ENCODE peak calls at places on chromosomes 16 and 17, in ten cellular contexts. W is foreskin fibroblast, H is GM23338, C is suprapubic skin, L is AG09309, D is breast epithelium, X is uterus, G is mucosa of descending colon, Y is RWPE1, V is AG04450. E is an unnamed sample.

GRCh38 chr16:16059895-16060590 is 110.6 kb downstream of the ABCC1 start:
- DNase-seq in W (no peak), H (no peak), C (no peak), L (no peak), D (no peak), X (no peak), G (no peak), Y (no peak), V (no peak), E (no peak)

GRCh38 chr16:69344171-69344570 is 4.6 kb downstream of the NIP7 start:
- DNase-seq in W (no peak), H (no peak), C (no peak), L (no peak), D (no peak), X (no peak), G (no peak), Y (no peak), V (no peak), E (no peak)

GRCh38 chr17:51120357-51120738 is 320 bp downstream of the SPAG9 start:
- DNase-seq in W (no peak), H (no peak), C (no peak), L (no peak), D (no peak), X (no peak), G (no peak), Y (peak), V (no peak), E (peak)

GRCh38 chr16:2529061-2529931 is 1.9 kb downstream of the CEMP1 start:
- DNase-seq in W (no peak), H (peak), C (no peak), L (no peak), D (no peak), X (no peak), G (peak), Y (no peak), V (no peak), E (no peak)

GRCh38 chr17:57121308-57122042 is 36.4 kb downstream of the AKAP1 start:
- DNase-seq in W (peak), H (peak), C (no peak), L (no peak), D (no peak), X (no peak), G (no peak), Y (peak), V (no peak), E (no peak)

GRCh38 chr17:3873862-3874261 is 19.0 kb downstream of the CAMKK1 start:
- DNase-seq in W (no peak), H (no peak), C (no peak), L (no peak), D (no peak), X (no peak), G (no peak), Y (no peak), V (no peak), E (no peak)

GRCh38 chr16:20348365-20349185 is 3.9 kb downstream of the UMOD start:
- DNase-seq in W (no peak), H (peak), C (no peak), L (no peak), D (no peak), X (no peak), G (peak), Y (no peak), V (no peak), E (no peak)

GRCh38 chr17:71084219-71084618 is 914.9 kb downstream of the KCNJ2 start:
- DNase-seq in W (no peak), H (peak), C (no peak), L (no peak), D (no peak), X (no peak), G (no peak), Y (peak), V (no peak), E (no peak)

GRCh38 chr17:10737168-10737622 is 7.4 kb upstream of the TMEM220 start:
- DNase-seq in W (peak), H (peak), C (peak), L (no peak), D (peak), X (peak), G (peak), Y (peak), V (peak), E (no peak)

GRCh38 chr16:66150691-66151090 is 215.8 kb upstream of the CDH5 start:
- DNase-seq in W (no peak), H (no peak), C (no peak), L (no peak), D (no peak), X (peak), G (no peak), Y (no peak), V (no peak), E (no peak)

GRCh38 chr17:2054740-2055493 is at the start of gene HIC1:
- DNase-seq in W (peak), H (peak), C (peak), L (no peak), D (peak), X (peak), G (peak), Y (peak), V (no peak), E (no peak)

GRCh38 chr17:81523139-81524062 is 4.8 kb upstream of the FSCN2 start:
- DNase-seq in W (peak), H (peak), C (no peak), L (peak), D (no peak), X (no peak), G (no peak), Y (peak), V (no peak), E (no peak)

GRCh38 chr16:67339453-67339852 is 12.8 kb downstream of the LRRC36 start:
- DNase-seq in W (peak), H (peak), C (no peak), L (no peak), D (no peak), X (no peak), G (no peak), Y (no peak), V (peak), E (no peak)

GRCh38 chr17:80646328-80646727 is 101.7 kb downstream of the RPTOR start:
- DNase-seq in W (no peak), H (no peak), C (no peak), L (no peak), D (no peak), X (no peak), G (no peak), Y (no peak), V (no peak), E (no peak)

GRCh38 chr16:31471875-31472558 is at the start of gene TGFB1I1:
- DNase-seq in W (peak), H (peak), C (peak), L (no peak), D (peak), X (peak), G (peak), Y (peak), V (peak), E (no peak)

GRCh38 chr17:2975469-2975958 is 87.9 kb downstream of the OR1D5 start:
- DNase-seq in W (no peak), H (no peak), C (no peak), L (no peak), D (peak), X (no peak), G (no peak), Y (peak), V (no peak), E (no peak)

GRCh38 chr16:4693956-4694663 is 748 bp downstream of the NUDT16L1 start:
- DNase-seq in W (peak), H (peak), C (peak), L (peak), D (no peak), X (peak), G (peak), Y (peak), V (peak), E (no peak)

GRCh38 chr17:46125831-46126230 is 67.4 kb downstream of the KANSL1 start:
- DNase-seq in W (no peak), H (no peak), C (no peak), L (no peak), D (no peak), X (no peak), G (no peak), Y (no peak), V (no peak), E (no peak)

GRCh38 chr16:29811896-29812665 is at the start of gene PRRT2:
- DNase-seq in W (no peak), H (peak), C (peak), L (no peak), D (no peak), X (peak), G (peak), Y (no peak), V (no peak), E (no peak)

GRCh38 chr17:43905985-43906852 is 1.1 kb downstream of the MPP2 start:
- DNase-seq in W (peak), H (peak), C (peak), L (no peak), D (peak), X (peak), G (peak), Y (no peak), V (no peak), E (no peak)

GRCh38 chr17:79220715-79221291 is 146.2 kb downstream of the ENGASE start:
- DNase-seq in W (no peak), H (peak), C (no peak), L (no peak), D (no peak), X (no peak), G (peak), Y (no peak), V (no peak), E (no peak)

GRCh38 chr17:77440571-77440981 is 299.8 kb downstream of the SEC14L1 start:
- DNase-seq in W (no peak), H (no peak), C (no peak), L (no peak), D (no peak), X (no peak), G (no peak), Y (no peak), V (no peak), E (no peak)

GRCh38 chr16:66250686-66251405 is 115.6 kb upstream of the CDH5 start:
- DNase-seq in W (peak), H (peak), C (peak), L (no peak), D (peak), X (peak), G (peak), Y (no peak), V (no peak), E (no peak)

GRCh38 chr16:82133798-82134197 is 36.2 kb downstream of the MPHOSPH6 start:
- DNase-seq in W (no peak), H (no peak), C (no peak), L (no peak), D (no peak), X (no peak), G (no peak), Y (no peak), V (no peak), E (no peak)

GRCh38 chr16:586645-587590 is 2.9 kb upstream of the RAB40C start:
- DNase-seq in W (no peak), H (no peak), C (no peak), L (no peak), D (no peak), X (no peak), G (peak), Y (no peak), V (no peak), E (no peak)

GRCh38 chr16:46629331-46629843 is 8.2 kb upstream of the SHCBP1 start:
- DNase-seq in W (peak), H (peak), C (no peak), L (peak), D (no peak), X (no peak), G (no peak), Y (peak), V (no peak), E (no peak)

GRCh38 chr17:76539631-76540271 is at the start of gene PRCD:
- DNase-seq in W (no peak), H (peak), C (no peak), L (no peak), D (no peak), X (no peak), G (peak), Y (no peak), V (no peak), E (peak)

DNA sequence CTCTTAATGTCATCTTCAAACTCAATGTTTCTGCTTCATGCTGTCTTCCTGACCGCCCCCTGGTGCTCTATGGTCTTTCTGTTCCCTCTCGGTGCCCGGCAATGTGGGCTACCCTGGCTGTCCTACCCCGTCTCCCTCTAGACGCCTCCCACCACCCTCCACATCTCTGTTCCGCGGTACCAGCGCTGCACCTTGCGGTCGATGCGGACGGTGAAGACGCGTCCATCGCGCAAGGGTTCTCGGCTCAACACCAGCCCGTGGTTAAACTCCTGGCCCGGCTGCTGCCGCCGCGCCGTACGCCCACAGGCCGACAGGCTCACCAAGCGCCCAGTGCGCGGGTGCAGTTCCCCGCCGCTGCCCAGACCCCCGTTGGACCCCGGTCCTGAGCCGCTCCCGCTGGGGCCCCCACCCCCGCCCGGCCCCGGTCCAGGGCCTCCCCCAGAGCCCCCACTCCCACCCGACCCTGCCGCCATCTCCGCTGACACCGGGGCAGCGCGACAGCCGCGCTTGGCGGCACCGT is at the start of gene NEURL4:
- DNase-seq in W (no peak), H (peak), C (peak), L (no peak), D (no peak), X (no peak), G (no peak), Y (peak), V (no peak), E (no peak)
- TF ChIP-seq CTCF in W (peak), H (no peak), C (no peak), L (no peak), D (no peak), X (no peak), G (no peak), Y (no peak), V (no peak), E (peak)

DNA sequence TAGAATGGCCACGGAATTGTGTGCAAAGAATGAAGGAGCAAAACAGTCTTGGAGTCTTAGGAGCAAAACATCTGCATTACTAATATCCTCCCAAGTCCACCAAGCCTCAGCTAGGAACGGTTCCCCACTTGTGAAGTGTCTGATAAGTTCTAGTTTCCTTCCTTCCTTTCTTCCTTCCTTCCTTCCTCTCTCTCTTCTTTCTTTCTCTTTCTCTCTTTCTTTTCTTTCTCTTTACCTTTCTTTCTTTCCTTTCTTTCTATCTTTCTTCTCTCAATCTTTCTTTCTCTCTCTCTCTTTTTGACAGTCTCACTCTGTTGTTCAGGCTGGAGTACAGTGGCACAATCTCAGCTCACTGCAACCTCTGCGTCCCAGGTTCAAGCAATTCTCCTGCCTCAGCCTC is 160.8 kb downstream of the FOXL1 start:
- DNase-seq in W (no peak), H (no peak), C (no peak), L (no peak), D (no peak), X (no peak), G (no peak), Y (no peak), V (no peak), E (no peak)
- TF ChIP-seq CTCF in W (no peak), H (no peak), C (no peak), L (no peak), D (no peak), X (no peak), G (no peak), Y (no peak), V (no peak), E (no peak)

GRCh38 chr17:54196751-54197150 is 374.0 kb downstream of the KIF2B start:
- DNase-seq in W (no peak), H (no peak), C (no peak), L (no peak), D (no peak), X (no peak), G (no peak), Y (no peak), V (no peak), E (no peak)
- TF ChIP-seq CTCF in W (no peak), H (no peak), C (no peak), L (no peak), D (no peak), X (no peak), G (no peak), Y (no peak), V (no peak), E (no peak)

GRCh38 chr16:74775255-74775654 is 635 bp upstream of the FA2H start:
- DNase-seq in W (no peak), H (no peak), C (no peak), L (no peak), D (no peak), X (no peak), G (no peak), Y (no peak), V (no peak), E (no peak)

GRCh38 chr16:74771656-74772315 is 2.8 kb downstream of the FA2H start:
- DNase-seq in W (no peak), H (no peak), C (no peak), L (no peak), D (no peak), X (no peak), G (no peak), Y (no peak), V (no peak), E (no peak)

GRCh38 chr16:74773431-74774222 is 993 bp downstream of the FA2H start:
- DNase-seq in W (no peak), H (no peak), C (no peak), L (no peak), D (no peak), X (no peak), G (no peak), Y (no peak), V (no peak), E (no peak)

GRCh38 chr16:74776926-74777325 is 2.3 kb upstream of the FA2H start:
- DNase-seq in W (no peak), H (no peak), C (no peak), L (no peak), D (no peak), X (no peak), G (no peak), Y (no peak), V (no peak), E (no peak)

DNA sequence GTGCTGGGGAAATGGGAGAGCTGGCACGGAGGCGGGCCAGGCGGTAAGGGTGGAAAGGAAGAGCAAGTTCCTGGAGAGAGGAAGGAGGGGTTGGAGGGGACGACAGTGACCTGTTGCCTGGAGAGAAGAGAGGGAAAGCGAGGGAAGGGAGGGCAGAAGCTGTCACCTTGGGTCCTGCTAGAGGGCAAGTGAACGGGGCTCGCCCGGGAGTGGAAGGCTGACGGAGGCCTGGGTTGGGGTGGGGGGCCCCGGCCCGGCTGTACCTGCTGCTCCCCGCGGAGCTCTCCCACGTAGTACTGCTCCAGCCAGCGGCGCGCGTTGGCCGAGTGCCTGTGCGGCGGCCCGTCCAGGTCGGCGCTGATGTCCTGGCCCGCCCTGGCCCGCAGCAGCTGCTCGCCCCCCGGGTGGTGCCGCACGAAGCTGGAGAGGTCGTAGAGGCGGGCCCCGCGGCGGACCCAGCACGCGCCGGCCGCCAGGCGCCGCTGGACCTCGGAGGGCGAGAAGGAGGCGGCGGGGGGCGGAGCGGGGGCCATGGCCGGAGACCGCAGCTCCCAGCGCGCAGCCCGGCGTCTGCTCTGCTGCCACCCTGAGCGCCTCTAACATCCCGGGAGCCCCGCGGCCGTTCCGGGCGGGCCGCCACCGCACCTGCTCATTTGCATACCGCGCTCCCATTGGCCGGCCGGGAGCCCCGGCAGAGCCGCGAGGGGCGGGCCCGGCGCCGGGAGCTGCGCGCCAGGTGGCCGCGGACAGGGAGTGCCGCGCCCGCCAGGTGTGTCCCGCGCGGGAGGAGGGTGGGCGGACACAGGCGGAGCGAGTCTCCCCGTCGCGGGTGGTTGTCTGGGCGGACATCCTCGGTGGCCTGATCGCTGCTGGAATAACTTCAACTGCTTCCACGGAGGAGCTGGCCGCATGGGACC is at the start of gene FA2H:
- DNase-seq in W (peak), H (peak), C (peak), L (no peak), D (peak), X (no peak), G (peak), Y (peak), V (no peak), E (no peak)
- TF ChIP-seq CTCF in W (peak), H (no peak), C (no peak), L (no peak), D (no peak), X (no peak), G (peak), Y (peak), V (peak), E (peak)

E was measured in chondrocyte.